ENCODE peak calls at places on chromosome 14, in five cellular contexts. C is AG09319; T is nephron progenitor cell; A is CD8-positive, alpha-beta T cell; R is prostate gland. H is an unnamed sample.

GRCh38 chr14:86541969-86542368 is 1012.0 kb downstream of the FLRT2 start:
- DNase-seq in C (peak), T (no peak), A (no peak), R (no peak), H (no peak)

GRCh38 chr14:83164016-83164415 is 1630.4 kb upstream of the SEL1L start:
- DNase-seq in C (peak), T (no peak), A (no peak), R (no peak), H (no peak)

GRCh38 chr14:102088012-102088792 is 1.4 kb upstream of the HSP90AA1 start:
- DNase-seq in C (no peak), T (peak), A (peak), R (peak), H (no peak)

GRCh38 chr14:66000771-66001170 is 485.4 kb upstream of the CCDC196 start:
- DNase-seq in C (no peak), T (no peak), A (no peak), R (no peak), H (no peak)

GRCh38 chr14:36925094-36925493 is 247.3 kb downstream of the SLC25A21 start:
- DNase-seq in C (no peak), T (no peak), A (no peak), R (no peak), H (no peak)

GRCh38 chr14:58635041-58635440 is 2.7 kb upstream of the DACT1 start:
- DNase-seq in C (no peak), T (no peak), A (no peak), R (no peak), H (no peak)

GRCh38 chr14:55578511-55578910 is 1.5 kb upstream of the KTN1 start:
- DNase-seq in C (no peak), T (no peak), A (no peak), R (no peak), H (no peak)

GRCh38 chr14:76077340-76077739 is 74.4 kb upstream of the GPATCH2L start:
- DNase-seq in C (no peak), T (no peak), A (no peak), R (no peak), H (no peak)

GRCh38 chr14:75232597-75232996 is 46.0 kb upstream of the FOS start:
- DNase-seq in C (no peak), T (no peak), A (peak), R (no peak), H (no peak)

GRCh38 chr14:81169711-81170103 is 51.1 kb downstream of the GTF2A1 start:
- DNase-seq in C (no peak), T (no peak), A (no peak), R (peak), H (no peak)

GRCh38 chr14:91352696-91353692 is 64.6 kb downstream of the CCDC88C start:
- DNase-seq in C (no peak), T (no peak), A (no peak), R (no peak), H (no peak)

GRCh38 chr14:45679852-45680251 is 426.9 kb upstream of the MIS18BP1 start:
- DNase-seq in C (no peak), T (no peak), A (no peak), R (no peak), H (no peak)

GRCh38 chr14:99479903-99480855 is 480 bp downstream of the SETD3 start:
- DNase-seq in C (no peak), T (peak), A (no peak), R (peak), H (no peak)
- TF ChIP-seq CTCF in C (peak), T (no peak), A (no peak), R (no peak), H (no peak)

GRCh38 chr14:95328876-95329503 is 9.3 kb upstream of the CLMN start:
- DNase-seq in C (no peak), T (no peak), A (no peak), R (no peak), H (no peak)
- TF ChIP-seq CTCF in C (no peak), T (no peak), A (no peak), R (no peak), H (no peak)

GRCh38 chr14:62667515-62667914 is 377.7 kb downstream of the KCNH5 start:
- DNase-seq in C (no peak), T (no peak), A (no peak), R (no peak), H (no peak)
- TF ChIP-seq CTCF in C (no peak), T (no peak), A (no peak), R (no peak), H (no peak)

GRCh38 chr14:30330452-30330851 is 228.5 kb upstream of the G2E3 start:
- DNase-seq in C (no peak), T (no peak), A (no peak), R (no peak), H (no peak)
- TF ChIP-seq CTCF in C (peak), T (peak), A (no peak), R (no peak), H (peak)

GRCh38 chr14:33966276-33966675 is 15.4 kb upstream of the EGLN3 start:
- DNase-seq in C (no peak), T (no peak), A (no peak), R (no peak), H (no peak)
- TF ChIP-seq CTCF in C (no peak), T (no peak), A (no peak), R (no peak), H (no peak)

H was measured in D721Med.